ENCODE peak calls at places on chromosomes 2 and 18, in nine cellular contexts. G is AG04449; B is SJSA1; D is T-helper 1 cell; U is effector memory CD8-positive, alpha-beta T cell; P is Daoy; Y is cardiac muscle cell; C is stimulated activated naive CD8-positive, alpha-beta T cell treated with anti-CD3 and anti-CD28 coated beads, Interleukin-15, amount 100 ng/mL, for 72 hours; V is AG04450. K is an unnamed sample.

GRCh38 chr2:216690451-216691209 is 4.7 kb downstream of the IGFBP5 start:
- DNase-seq in G (peak), B (no peak), D (no peak), U (no peak), P (no peak), Y (peak), C (no peak), V (no peak), K (no peak)

GRCh38 chr2:55232863-55233657 is 572 bp downstream of the RPS27A start:
- DNase-seq in G (no peak), B (no peak), D (peak), U (peak), P (peak), Y (peak), C (peak), V (no peak), K (peak)

GRCh38 chr2:195732569-195732968 is 75.5 kb downstream of the SLC39A10 start:
- DNase-seq in G (no peak), B (no peak), D (no peak), U (no peak), P (no peak), Y (peak), C (no peak), V (no peak), K (no peak)

GRCh38 chr18:12836551-12836950 is 47.5 kb downstream of the PTPN2 start:
- DNase-seq in G (no peak), B (no peak), D (no peak), U (no peak), P (no peak), Y (no peak), C (no peak), V (no peak), K (no peak)

GRCh38 chr2:208366215-208367132 is 40.1 kb upstream of the PTH2R start:
- DNase-seq in G (no peak), B (no peak), D (no peak), U (no peak), P (no peak), Y (no peak), C (no peak), V (no peak), K (no peak)

GRCh38 chr2:215435261-215435808 is 533 bp downstream of the FN1 start:
- DNase-seq in G (no peak), B (peak), D (no peak), U (no peak), P (peak), Y (no peak), C (peak), V (no peak), K (no peak)

GRCh38 chr2:106144621-106145331 is 49.3 kb downstream of the UXS1 start:
- DNase-seq in G (no peak), B (peak), D (peak), U (peak), P (no peak), Y (no peak), C (peak), V (no peak), K (no peak)

GRCh38 chr2:230586328-230586982 is 126.2 kb upstream of the CAB39 start:
- DNase-seq in G (no peak), B (no peak), D (no peak), U (no peak), P (no peak), Y (peak), C (no peak), V (peak), K (no peak)

GRCh38 chr18:8742382-8743361 is 37.3 kb downstream of the MTCL1 start:
- DNase-seq in G (no peak), B (no peak), D (peak), U (peak), P (no peak), Y (no peak), C (peak), V (no peak), K (no peak)

GRCh38 chr2:168622559-168622958 is 166.5 kb downstream of the CERS6 start:
- DNase-seq in G (no peak), B (no peak), D (no peak), U (no peak), P (no peak), Y (no peak), C (no peak), V (no peak), K (no peak)

GRCh38 chr18:59639821-59640220 is 57.4 kb downstream of the CCBE1 start:
- DNase-seq in G (no peak), B (no peak), D (no peak), U (no peak), P (no peak), Y (no peak), C (no peak), V (no peak), K (no peak)

GRCh38 chr18:6566338-6566911 is 151.7 kb upstream of the L3MBTL4 start:
- DNase-seq in G (no peak), B (no peak), D (no peak), U (no peak), P (peak), Y (no peak), C (no peak), V (no peak), K (no peak)

GRCh38 chr2:239826786-239827510 is 198.2 kb downstream of the NDUFA10 start:
- DNase-seq in G (no peak), B (peak), D (no peak), U (no peak), P (no peak), Y (no peak), C (no peak), V (no peak), K (no peak)

GRCh38 chr2:9918275-9918674 is 33.2 kb upstream of the GRHL1 start:
- DNase-seq in G (no peak), B (no peak), D (no peak), U (no peak), P (no peak), Y (peak), C (no peak), V (no peak), K (no peak)

GRCh38 chr18:32271649-32272324 is 81.9 kb downstream of the MEP1B start:
- DNase-seq in G (peak), B (no peak), D (no peak), U (no peak), P (peak), Y (peak), C (peak), V (peak), K (peak)

GRCh38 chr2:168465594-168465993 is 9.5 kb downstream of the CERS6 start:
- DNase-seq in G (no peak), B (no peak), D (no peak), U (no peak), P (no peak), Y (no peak), C (peak), V (no peak), K (no peak)

GRCh38 chr2:150520887-150521664 is 33.6 kb upstream of the RND3 start:
- DNase-seq in G (no peak), B (peak), D (no peak), U (no peak), P (peak), Y (peak), C (no peak), V (no peak), K (no peak)

GRCh38 chr2:8119782-8120551 is 561.9 kb upstream of the ID2 start:
- DNase-seq in G (no peak), B (no peak), D (no peak), U (no peak), P (no peak), Y (peak), C (no peak), V (no peak), K (no peak)

GRCh38 chr2:120949027-120949956 is 213.6 kb downstream of the GLI2 start:
- DNase-seq in G (no peak), B (no peak), D (no peak), U (no peak), P (no peak), Y (peak), C (no peak), V (no peak), K (peak)

GRCh38 chr2:113136828-113137775 is 9.7 kb downstream of the IL1RN start:
- DNase-seq in G (no peak), B (no peak), D (peak), U (peak), P (peak), Y (peak), C (peak), V (peak), K (peak)

GRCh38 chr18:55839350-55839749 is 251.4 kb upstream of the TCF4 start:
- DNase-seq in G (no peak), B (no peak), D (no peak), U (no peak), P (peak), Y (peak), C (no peak), V (no peak), K (no peak)

GRCh38 chr2:1209246-1209645 is 204.0 kb upstream of the TPO start:
- DNase-seq in G (no peak), B (no peak), D (no peak), U (no peak), P (no peak), Y (no peak), C (no peak), V (no peak), K (no peak)

GRCh38 chr2:24409700-24410556 is 49.6 kb upstream of the ITSN2 start:
- DNase-seq in G (peak), B (no peak), D (peak), U (peak), P (peak), Y (peak), C (peak), V (peak), K (peak)

GRCh38 chr2:38648107-38648761 is 17.7 kb upstream of the GALM start:
- DNase-seq in G (no peak), B (no peak), D (no peak), U (no peak), P (no peak), Y (peak), C (no peak), V (no peak), K (peak)

GRCh38 chr2:241546771-241547498 is 11.6 kb upstream of the BOK start:
- DNase-seq in G (peak), B (peak), D (no peak), U (no peak), P (peak), Y (peak), C (no peak), V (peak), K (no peak)

GRCh38 chr2:219120082-219120481 is 40.5 kb downstream of the NHEJ1 start:
- DNase-seq in G (no peak), B (no peak), D (no peak), U (no peak), P (no peak), Y (no peak), C (no peak), V (no peak), K (no peak)

GRCh38 chr18:6854811-6855210 is 125.3 kb downstream of the ARHGAP28 start:
- DNase-seq in G (no peak), B (no peak), D (no peak), U (no peak), P (no peak), Y (no peak), C (no peak), V (no peak), K (no peak)

GRCh38 chr2:68478688-68479087 is 11.3 kb downstream of the APLF start:
- DNase-seq in G (no peak), B (no peak), D (no peak), U (no peak), P (no peak), Y (no peak), C (no peak), V (no peak), K (no peak)

GRCh38 chr2:240620859-240621258 is 4.4 kb upstream of the GPR35 start:
- DNase-seq in G (no peak), B (no peak), D (no peak), U (no peak), P (no peak), Y (no peak), C (peak), V (no peak), K (no peak)

GRCh38 chr18:39453882-39454281 is 1888.3 kb upstream of the CELF4 start:
- DNase-seq in G (no peak), B (no peak), D (no peak), U (no peak), P (no peak), Y (peak), C (no peak), V (peak), K (peak)

GRCh38 chr2:37833420-37833819 is 91.7 kb upstream of the RMDN2 start:
- DNase-seq in G (no peak), B (peak), D (no peak), U (no peak), P (no peak), Y (no peak), C (no peak), V (no peak), K (no peak)

GRCh38 chr2:113762377-113763118 is 6.1 kb upstream of the SLC35F5 start:
- DNase-seq in G (peak), B (no peak), D (no peak), U (no peak), P (peak), Y (peak), C (no peak), V (peak), K (no peak)

GRCh38 chr2:178335218-178335617 is 115.8 kb downstream of the PRKRA start:
- DNase-seq in G (no peak), B (no peak), D (no peak), U (no peak), P (no peak), Y (no peak), C (no peak), V (no peak), K (no peak)

GRCh38 chr2:223075301-223076270 is 23.6 kb downstream of the KCNE4 start:
- DNase-seq in G (no peak), B (no peak), D (no peak), U (no peak), P (no peak), Y (peak), C (no peak), V (peak), K (no peak)

GRCh38 chr2:178485356-178485755 is 5.1 kb downstream of the PLEKHA3 start:
- DNase-seq in G (no peak), B (no peak), D (no peak), U (no peak), P (no peak), Y (peak), C (no peak), V (no peak), K (no peak)

GRCh38 chr2:37201766-37202165 is 5.5 kb downstream of the CEBPZOS start:
- DNase-seq in G (no peak), B (peak), D (no peak), U (peak), P (peak), Y (no peak), C (peak), V (no peak), K (no peak)

GRCh38 chr2:164150601-164151000 is 414.8 kb upstream of the FIGN start:
- DNase-seq in G (no peak), B (no peak), D (no peak), U (no peak), P (no peak), Y (peak), C (no peak), V (no peak), K (no peak)

GRCh38 chr2:75920721-75921551 is 210.2 kb upstream of the GCFC2 start:
- DNase-seq in G (no peak), B (no peak), D (no peak), U (no peak), P (no peak), Y (no peak), C (no peak), V (no peak), K (no peak)

GRCh38 chr2:113877651-113878594 is 12.0 kb upstream of the ACTR3 start:
- DNase-seq in G (no peak), B (no peak), D (no peak), U (no peak), P (peak), Y (no peak), C (no peak), V (no peak), K (peak)